ENCODE peak calls at places on chromosome 4, in ten cellular contexts. J is AG04450; W is stimulated activated CD4-positive, alpha-beta T cell treated with anti-CD3 and anti-CD28 coated beads, Interleukin-12 subunit alpha, Interleukin-12 subunit beta, amount 100 ng/mL, for 24 hours; M is globus pallidus; O is right cardiac atrium; R is NCI-H1092; V is neural progenitor cell; Z is SW480; E is NCI-H2081; C is activated CD8-positive, alpha-beta memory T cell treated with anti-CD3 and anti-CD28 coated beads for 24 hours. T is an unnamed sample.

GRCh38 chr4:40453912-40454311 is 118.8 kb downstream of the CHRNA9 start:
- DNase-seq in J (no peak), W (no peak), M (no peak), O (no peak), R (no peak), V (no peak), Z (no peak), E (no peak), C (no peak), T (no peak)

GRCh38 chr4:153432971-153433752 is 33.0 kb upstream of the TMEM131L start:
- DNase-seq in J (no peak), W (peak; percentile 60), M (peak; percentile 40), O (peak; percentile 46), R (peak; percentile 14), V (peak; percentile 38), Z (peak; percentile 20), E (peak; percentile 9), C (peak; percentile 77), T (peak; percentile 82)

GRCh38 chr4:158788608-158789007 is 19.8 kb downstream of the FNIP2 start:
- DNase-seq in J (no peak), W (no peak), M (no peak), O (no peak), R (no peak), V (no peak), Z (no peak), E (no peak), C (no peak), T (no peak)

GRCh38 chr4:7362341-7362740 is 72.4 kb downstream of the PSAPL1 start:
- DNase-seq in J (no peak), W (no peak), M (no peak), O (no peak), R (no peak), V (no peak), Z (no peak), E (no peak), C (no peak), T (no peak)

GRCh38 chr4:108193891-108194672 is 25.4 kb upstream of the LEF1 start:
- DNase-seq in J (no peak), W (no peak), M (no peak), O (no peak), R (no peak), V (peak; percentile 76), Z (no peak), E (peak; percentile 19), C (no peak), T (no peak)

GRCh38 chr4:116385583-116385982 is 699.8 kb downstream of the TRAM1L1 start:
- DNase-seq in J (no peak), W (no peak), M (no peak), O (no peak), R (no peak), V (no peak), Z (no peak), E (no peak), C (no peak), T (no peak)

GRCh38 chr4:180372671-180373070 is 1870.5 kb upstream of the TENM3 start:
- DNase-seq in J (no peak), W (no peak), M (no peak), O (no peak), R (no peak), V (no peak), Z (no peak), E (no peak), C (no peak), T (no peak)

GRCh38 chr4:51831133-51831532 is 11.8 kb upstream of the DCUN1D4 start:
- DNase-seq in J (no peak), W (peak; percentile 42), M (peak; percentile 68), O (peak; percentile 63), R (peak; percentile 26), V (peak; percentile 81), Z (peak; percentile 21), E (peak; percentile 32), C (peak; percentile 82), T (peak; percentile 78)

GRCh38 chr4:187183826-187184225 is 460.2 kb upstream of the FAT1 start:
- DNase-seq in J (no peak), W (no peak), M (no peak), O (no peak), R (no peak), V (no peak), Z (no peak), E (no peak), C (no peak), T (no peak)

GRCh38 chr4:147640331-147640730 is 23.1 kb downstream of the TMEM184C start:
- DNase-seq in J (no peak), W (no peak), M (no peak), O (no peak), R (no peak), V (no peak), Z (no peak), E (no peak), C (no peak), T (no peak)

GRCh38 chr4:139922625-139923024 is 231.4 kb downstream of the MAML3 start:
- DNase-seq in J (no peak), W (no peak), M (no peak), O (no peak), R (peak; percentile 73), V (no peak), Z (no peak), E (peak; percentile 87), C (no peak), T (no peak)